ENCODE peak calls at places on chromosomes 7 and 10, in five cellular contexts. R is HCT116, N is stomach, M is spleen, H is GM12891. G is an unnamed sample.

GRCh38 chr10:108556176-108556575 is 1367.1 kb downstream of the XPNPEP1 start:
- DNase-seq in R (no peak), N (no peak), M (no peak), H (no peak), G (no peak)

GRCh38 chr7:83271212-83272099 is 108.8 kb upstream of the PCLO start:
- DNase-seq in R (peak; percentile 26), N (no peak), M (no peak), H (no peak), G (no peak)

GRCh38 chr7:122219253-122219865 is 75.3 kb upstream of the AASS start:
- DNase-seq in R (peak; percentile 10), N (no peak), M (no peak), H (no peak), G (no peak)

GRCh38 chr7:134527979-134528371 is 608 bp downstream of the AKR1B10 start:
- DNase-seq in R (no peak), N (no peak), M (no peak), H (no peak), G (no peak)

GRCh38 chr7:30977896-30978564 is 14.3 kb downstream of the GHRHR start:
- DNase-seq in R (peak; percentile 33), N (peak; percentile 57), M (no peak), H (no peak), G (peak; percentile 45)

GRCh38 chr10:21174670-21175495 is 277.8 kb upstream of the NEBL start:
- DNase-seq in R (peak; percentile 48), N (no peak), M (no peak), H (no peak), G (no peak)

GRCh38 chr10:12418725-12419278 is 69.5 kb downstream of the CAMK1D start:
- DNase-seq in R (no peak), N (no peak), M (peak; percentile 56), H (no peak), G (no peak)

GRCh38 chr7:30430777-30431176 is 47.8 kb downstream of the NOD1 start:
- DNase-seq in R (no peak), N (no peak), M (no peak), H (no peak), G (no peak)

GRCh38 chr7:95592570-95592969 is 3.7 kb downstream of the PDK4 start:
- DNase-seq in R (no peak), N (no peak), M (no peak), H (no peak), G (no peak)

GRCh38 chr7:95589031-95589430 is 7.3 kb downstream of the PDK4 start:
- DNase-seq in R (no peak), N (no peak), M (no peak), H (no peak), G (no peak)

GRCh38 chr7:95593343-95593742 is 3.0 kb downstream of the PDK4 start:
- DNase-seq in R (no peak), N (no peak), M (no peak), H (no peak), G (no peak)

GRCh38 chr7:95589766-95590165 is 6.5 kb downstream of the PDK4 start:
- DNase-seq in R (no peak), N (no peak), M (no peak), H (no peak), G (no peak)

DNA sequence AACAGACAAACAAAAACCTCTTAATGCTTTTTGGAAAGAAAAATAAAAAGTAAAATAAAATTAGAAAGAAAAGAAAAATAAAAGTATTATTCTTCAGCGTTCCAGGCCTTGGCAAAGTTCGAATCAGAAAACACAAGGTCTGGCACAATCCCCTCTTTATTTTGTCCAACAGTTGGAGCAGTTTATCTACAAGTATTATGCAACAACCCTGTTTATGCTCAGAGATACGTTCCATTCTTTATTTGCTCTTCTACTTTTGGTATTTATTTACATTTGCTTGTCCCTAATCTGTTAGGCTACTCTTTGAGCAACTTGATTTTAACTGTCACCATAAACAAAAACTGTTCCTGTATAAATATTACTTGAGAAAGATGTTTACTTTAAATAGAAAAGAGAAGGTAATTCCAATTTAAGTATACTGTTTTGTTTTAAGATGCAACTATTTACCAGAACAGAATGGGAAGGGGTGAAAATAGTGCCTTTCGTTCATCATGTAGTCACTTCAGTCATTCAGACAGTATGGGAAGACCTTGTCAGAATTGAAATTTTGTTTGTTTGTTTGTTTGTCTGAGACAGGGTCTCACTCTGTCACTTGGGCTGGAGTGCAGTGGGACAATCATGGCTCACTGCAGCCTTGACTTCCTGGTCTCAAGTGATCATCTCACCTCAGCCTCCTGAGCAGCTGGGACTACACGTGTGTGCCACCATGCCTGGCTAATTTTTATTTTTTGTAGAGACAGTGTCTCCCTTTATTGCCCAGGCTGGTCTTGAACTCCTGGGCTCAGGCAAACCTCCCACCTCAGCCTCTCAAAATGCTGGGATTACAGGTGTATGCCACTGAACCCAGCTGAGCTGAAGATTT is 5.7 kb downstream of the PDK4 start:
- DNase-seq in R (no peak), N (no peak), M (no peak), H (no peak), G (no peak)
- TF ChIP-seq POLR2A in R (no peak), N (no peak), M (no peak), H (no peak), G (no peak)

GRCh38 chr7:94289071-94289470 is 105.6 kb upstream of the COL1A2 start:
- DNase-seq in R (peak; percentile 81), N (peak; percentile 56), M (no peak), H (no peak), G (no peak)

GRCh38 chr7:94286111-94286510 is 108.6 kb upstream of the COL1A2 start:
- DNase-seq in R (no peak), N (no peak), M (no peak), H (no peak), G (no peak)

GRCh38 chr7:94288091-94288490 is 106.6 kb upstream of the COL1A2 start:
- DNase-seq in R (no peak), N (no peak), M (no peak), H (no peak), G (no peak)

GRCh38 chr7:94280836-94281235 is 113.9 kb upstream of the COL1A2 start:
- DNase-seq in R (no peak), N (no peak), M (no peak), H (no peak), G (no peak)

GRCh38 chr7:94284120-94284519 is 110.6 kb upstream of the COL1A2 start:
- DNase-seq in R (no peak), N (no peak), M (no peak), H (no peak), G (no peak)
- TF ChIP-seq POLR2AphosphoS5 in R (no peak), N (no peak), M (no peak), H (no peak), G (no peak)

GRCh38 chr10:31605426-31605825 is 286.4 kb downstream of the ZEB1 start:
- DNase-seq in R (no peak), N (no peak), M (no peak), H (no peak), G (no peak)

GRCh38 chr10:31604141-31604540 is 285.1 kb downstream of the ZEB1 start:
- DNase-seq in R (no peak), N (no peak), M (no peak), H (no peak), G (no peak)

GRCh38 chr10:31602541-31603244 is 283.7 kb downstream of the ZEB1 start:
- DNase-seq in R (no peak), N (peak; percentile 54), M (peak; percentile 81), H (no peak), G (peak; percentile 95)

GRCh38 chr10:31604646-31605170 is 285.7 kb downstream of the ZEB1 start:
- DNase-seq in R (no peak), N (no peak), M (no peak), H (no peak), G (no peak)

DNA sequence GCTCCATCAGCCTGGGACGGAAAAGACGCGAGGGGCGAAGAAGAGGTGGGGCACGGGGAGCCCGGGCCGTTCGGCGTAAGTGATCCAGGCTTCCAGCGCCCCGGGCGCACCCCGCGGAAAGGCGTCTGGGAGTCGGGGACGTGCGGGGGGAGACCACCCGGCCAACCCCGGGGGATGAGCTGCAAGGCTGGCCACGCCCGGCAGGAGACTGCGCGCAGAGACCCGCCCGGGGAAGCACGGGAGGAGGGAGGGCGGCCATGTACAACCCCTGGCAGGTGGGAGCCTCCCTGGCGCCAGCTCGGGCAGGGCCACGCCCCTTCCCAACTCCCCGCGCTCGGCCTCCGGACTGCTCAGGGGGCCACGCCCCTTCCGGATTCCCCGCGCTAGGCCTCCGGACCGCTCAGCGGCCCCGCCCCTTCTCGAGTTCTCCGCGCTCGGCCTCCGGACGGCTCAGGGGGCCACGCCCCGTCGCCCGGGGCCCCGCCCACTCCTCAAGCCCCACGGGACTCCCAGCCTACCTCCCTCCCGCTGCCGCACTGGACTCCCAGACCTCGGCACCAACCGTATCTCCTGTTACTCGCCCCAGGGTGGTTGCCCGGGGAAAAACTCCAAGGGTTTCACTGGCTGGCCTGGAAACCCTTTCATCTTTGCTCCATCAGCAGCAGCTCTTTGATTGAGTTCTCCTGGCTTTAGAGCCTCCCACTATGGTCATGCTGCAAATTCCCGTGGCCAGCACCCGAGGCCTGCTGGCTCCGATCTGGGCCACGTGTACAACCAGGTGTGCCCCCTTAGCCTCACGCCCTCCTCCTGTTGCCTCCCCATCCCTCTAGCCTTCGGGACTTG is 284.4 kb downstream of the ZEB1 start:
- DNase-seq in R (peak; percentile 90), N (peak; percentile 94), M (peak; percentile 96), H (peak; percentile 98), G (peak; percentile 96)
- TF ChIP-seq POLR2A in R (no peak), N (no peak), M (no peak), H (no peak), G (peak; percentile 50)

GRCh38 chr7:101860316-101861222 is 43.1 kb downstream of the CUX1 start:
- DNase-seq in R (no peak), N (no peak), M (no peak), H (no peak), G (no peak)
- TF ChIP-seq POLR2AphosphoS5 in R (no peak), N (no peak), M (no peak), H (no peak), G (no peak)

GRCh38 chr7:108723343-108723957 is 153.8 kb downstream of the DNAJB9 start:
- DNase-seq in R (no peak), N (no peak), M (no peak), H (no peak), G (no peak)
- TF ChIP-seq POLR2A in R (no peak), N (no peak), M (no peak), H (no peak), G (no peak)

DNA sequence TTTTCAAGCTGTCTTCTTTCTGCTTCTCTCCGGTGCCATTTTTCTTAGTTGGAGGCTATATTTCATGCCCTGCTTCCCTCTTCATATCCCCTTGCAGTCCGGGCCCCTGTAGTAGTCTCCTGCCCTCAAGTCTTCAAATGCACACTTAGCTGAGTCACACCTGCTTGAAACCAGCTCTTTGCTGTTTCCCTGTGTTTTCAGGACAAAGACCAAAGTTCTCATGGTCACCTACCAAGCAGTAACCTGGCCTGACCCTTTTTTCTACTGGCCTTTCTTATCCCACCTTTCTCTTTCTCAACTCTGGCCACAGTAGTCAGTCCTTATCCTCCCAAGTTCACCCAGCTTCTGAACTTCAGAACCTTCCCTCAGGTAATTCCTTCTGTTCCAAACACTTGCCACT is 28.5 kb downstream of the GLUD1 start:
- DNase-seq in R (no peak), N (no peak), M (no peak), H (no peak), G (no peak)
- TF ChIP-seq POLR2AphosphoS5 in R (no peak), N (no peak), M (no peak), H (no peak), G (no peak)

G was measured in suprapubic skin.